ENCODE peak calls at places on chromosome 1, in eight cellular contexts. H, C, V, T, M, W, Y and F are unnamed samples.

GRCh38 chr1:72636636-72637035 is 354.3 kb upstream of the NEGR1 start:
- DNase-seq in T (no peak), C (no peak), W (peak), Y (no peak), H (peak), M (peak), V (no peak), F (peak)

GRCh38 chr1:247077768-247078314 is 770 bp downstream of the ZNF670 start:
- DNase-seq in V (no peak), W (no peak), M (peak), H (peak), Y (no peak), T (no peak), C (peak), F (peak)

GRCh38 chr1:214899908-214900470 is 182.5 kb upstream of the KCNK2 start:
- DNase-seq in H (peak), M (peak), W (peak), C (no peak), T (no peak), V (no peak), Y (no peak), F (peak)

GRCh38 chr1:34642679-34643078 is 112.2 kb upstream of the GJB5 start:
- DNase-seq in C (no peak), V (no peak), W (no peak), H (no peak), T (no peak), Y (no peak), M (no peak), F (no peak)

GRCh38 chr1:27724961-27725373 is 794 bp upstream of the FAM76A start:
- DNase-seq in C (peak), W (no peak), Y (peak), V (peak), T (no peak), M (no peak), H (peak), F (peak)

GRCh38 chr1:94531664-94532063 is 9.9 kb downstream of the F3 start:
- DNase-seq in M (no peak), V (no peak), W (no peak), Y (no peak), T (no peak), H (no peak), C (no peak), F (no peak)

GRCh38 chr1:55071477-55071876 is 32.1 kb downstream of the PCSK9 start:
- DNase-seq in Y (no peak), M (peak), C (peak), V (no peak), T (no peak), W (peak), H (peak), F (peak)

GRCh38 chr1:202615501-202616354 is 94.5 kb downstream of the SYT2 start:
- DNase-seq in H (peak), W (peak), V (no peak), M (peak), T (no peak), C (peak), Y (peak), F (peak)

GRCh38 chr1:153271711-153272110 is 12.2 kb downstream of the LORICRIN start:
- DNase-seq in M (no peak), V (no peak), T (no peak), C (no peak), H (no peak), Y (no peak), W (no peak), F (no peak)

GRCh38 chr1:173870252-173871075 is 2.3 kb downstream of the ZBTB37 start:
- DNase-seq in Y (peak), T (peak), H (no peak), C (no peak), W (no peak), M (no peak), V (peak), F (no peak)

GRCh38 chr1:218867941-218868656 is 305.6 kb upstream of the LYPLAL1 start:
- DNase-seq in V (no peak), M (peak), Y (no peak), H (no peak), T (no peak), W (peak), C (peak), F (no peak)
- H3K4me3 ChIP-seq in V (no peak), M (no peak), Y (no peak), H (no peak), T (no peak), W (no peak), C (no peak), F (no peak)

GRCh38 chr1:8026153-8026975 is at the start of gene ERRFI1:
- DNase-seq in C (peak), H (peak), W (peak), V (peak), Y (peak), T (peak), M (peak), F (peak)
- TF ChIP-seq CTCF in C (no peak), H (no peak), W (no peak), V (peak), Y (no peak), T (no peak), M (no peak), F (no peak)

GRCh38 chr1:178716111-178716510 is 8.9 kb upstream of the RALGPS2 start:
- DNase-seq in H (no peak), W (no peak), V (no peak), Y (no peak), C (peak), M (peak), T (no peak), F (no peak)
- H3K4me3 ChIP-seq in H (no peak), W (no peak), V (no peak), Y (no peak), C (no peak), M (no peak), T (no peak), F (no peak)

DNA sequence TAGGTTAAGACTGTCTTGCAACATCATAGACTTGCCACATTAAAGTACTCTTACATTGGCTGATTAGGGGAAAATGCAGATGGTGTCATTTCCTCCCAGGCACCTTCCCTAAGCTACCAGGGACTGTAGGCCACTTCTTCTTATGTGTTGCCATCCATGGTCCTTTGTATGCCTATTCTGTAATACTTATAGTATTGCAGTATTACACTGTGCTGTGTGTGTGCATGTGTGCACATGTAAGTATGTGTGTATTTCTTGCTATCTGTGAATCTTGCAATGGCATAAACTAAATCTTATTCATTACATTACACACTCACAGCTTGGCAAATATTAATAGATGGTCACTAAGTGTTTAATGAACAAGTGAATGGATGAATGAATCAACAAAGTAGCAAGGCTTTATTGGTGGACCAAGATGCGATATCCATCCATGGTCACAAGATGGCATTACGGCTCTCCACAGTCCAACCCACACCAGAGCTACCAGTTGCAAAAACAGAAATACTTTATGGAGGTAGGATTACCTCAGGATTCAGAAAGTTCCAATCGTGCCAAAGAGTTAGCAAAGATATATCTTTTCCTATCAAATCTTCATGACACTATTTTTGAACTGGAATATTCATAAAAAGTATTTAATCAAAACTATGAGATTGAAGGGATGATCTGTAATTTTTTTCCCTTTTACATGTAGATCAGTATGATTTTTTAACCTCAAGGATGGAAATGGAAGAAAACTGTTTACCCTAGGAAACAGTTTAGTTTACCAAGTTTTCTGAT is 160.2 kb downstream of the DENND1B start:
- DNase-seq in M (peak), H (peak), W (peak), T (peak), V (no peak), Y (no peak), C (peak), F (peak)
- TF ChIP-seq CTCF in M (peak), H (peak), W (peak), T (peak), V (no peak), Y (no peak), C (peak), F (peak)

GRCh38 chr1:16905112-16905855 is 9.5 kb downstream of the RNU1-2 start:
- DNase-seq in Y (no peak), V (no peak), H (peak), C (peak), W (peak), T (no peak), M (peak), F (peak)
- H3K4me3 ChIP-seq in Y (peak), V (peak), H (peak), C (peak), W (peak), T (peak), M (peak), F (peak)

DNA sequence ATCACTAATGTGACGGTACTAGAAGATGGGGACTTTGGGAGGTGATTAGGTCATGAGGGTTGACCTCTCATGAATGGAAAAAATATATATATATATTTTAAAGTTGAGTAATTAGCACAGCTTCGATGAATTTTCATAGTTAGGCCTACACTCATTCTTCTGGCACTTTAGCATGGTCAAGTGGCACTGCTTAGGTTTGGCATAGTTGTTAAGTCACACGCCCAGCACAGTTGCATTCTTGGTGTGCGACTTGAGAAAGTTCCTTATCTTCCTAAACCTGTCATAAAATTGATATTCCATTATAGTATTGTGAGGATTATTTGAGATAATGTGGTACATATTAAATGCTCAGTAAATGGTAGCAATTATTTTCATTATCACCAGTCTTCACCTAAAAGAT is 47.7 kb downstream of the MAN1A2 start:
- DNase-seq in T (no peak), C (no peak), H (no peak), Y (no peak), W (no peak), M (no peak), V (no peak), F (no peak)
- TF ChIP-seq CTCF in T (no peak), C (no peak), H (no peak), Y (no peak), W (no peak), M (no peak), V (no peak), F (no peak)

GRCh38 chr1:179206817-179207216 is 22.7 kb downstream of the ABL2 start:
- DNase-seq in V (no peak), T (no peak), H (no peak), W (no peak), M (no peak), C (no peak), Y (no peak), F (peak)

GRCh38 chr1:179208681-179209477 is 20.6 kb downstream of the ABL2 start:
- DNase-seq in T (no peak), M (no peak), V (no peak), H (no peak), Y (no peak), W (no peak), C (no peak), F (peak)

GRCh38 chr1:179205284-179205683 is 24.2 kb downstream of the ABL2 start:
- DNase-seq in M (no peak), Y (no peak), T (no peak), V (no peak), H (no peak), C (no peak), W (no peak), F (no peak)
- H3K4me3 ChIP-seq in M (no peak), Y (no peak), T (no peak), V (no peak), H (no peak), C (no peak), W (no peak), F (no peak)

GRCh38 chr1:60129916-60130315 is 56.3 kb upstream of the C1orf87 start:
- DNase-seq in C (no peak), V (no peak), Y (no peak), W (peak), T (no peak), H (peak), M (no peak), F (peak)
- TF ChIP-seq CTCF in C (no peak), V (no peak), Y (no peak), W (peak), T (no peak), H (no peak), M (peak), F (peak)